ENCODE peak calls at places on chromosomes 11 and 22, in four cellular contexts. D, Q, P and U are unnamed samples.

GRCh38 chr11:63242089-63242762 is 1.2 kb downstream of the SLC22A25 start:
- DNase-seq in D (no peak), Q (no peak), P (no peak), U (no peak)

GRCh38 chr11:112965601-112966125 is 4.4 kb downstream of the NCAM1 start:
- DNase-seq in D (no peak), Q (no peak), P (no peak), U (no peak)

GRCh38 chr11:109770323-109770722 is 322.9 kb upstream of the ZC3H12C start:
- DNase-seq in D (no peak), Q (no peak), P (no peak), U (no peak)

GRCh38 chr11:12888525-12889158 is 120.5 kb upstream of the RASSF10 start:
- DNase-seq in D (no peak), Q (peak; percentile 65), P (peak; percentile 71), U (peak; percentile 58)

GRCh38 chr11:84564180-84564866 is 1062.8 kb downstream of the DLG2 start:
- DNase-seq in D (no peak), Q (no peak), P (peak; percentile 77), U (no peak)

GRCh38 chr22:37663521-37664140 is 5.1 kb downstream of the PDXP start:
- DNase-seq in D (no peak), Q (no peak), P (no peak), U (no peak)

GRCh38 chr22:30575859-30576258 is 1.4 kb upstream of the GAL3ST1 start:
- DNase-seq in D (no peak), Q (no peak), P (no peak), U (no peak)

GRCh38 chr22:31753005-31753633 is 700 bp upstream of the DEPDC5 start:
- DNase-seq in D (no peak), Q (no peak), P (peak; percentile 87), U (no peak)

GRCh38 chr22:34620832-34621231 is 445.1 kb upstream of the ISX start:
- DNase-seq in D (no peak), Q (no peak), P (no peak), U (no peak)

GRCh38 chr11:122163420-122163819 is 47.4 kb upstream of the BLID start:
- DNase-seq in D (no peak), Q (no peak), P (no peak), U (no peak)

GRCh38 chr11:69475866-69476714 is 5.4 kb upstream of the LINC01488 start:
- DNase-seq in D (no peak), Q (peak; percentile 34), P (no peak), U (no peak)

GRCh38 chr22:43821606-43822425 is 9.7 kb upstream of the EFCAB6 start:
- DNase-seq in D (no peak), Q (no peak), P (no peak), U (no peak)

GRCh38 chr11:120108154-120108784 is 29.6 kb downstream of the TRIM29 start:
- DNase-seq in D (no peak), Q (peak; percentile 46), P (peak; percentile 14), U (peak; percentile 63)

GRCh38 chr11:76670475-76671235 is at the start of gene LRRC32:
- DNase-seq in D (no peak), Q (no peak), P (no peak), U (no peak)

GRCh38 chr11:99937330-99937729 is 749.8 kb upstream of the ARHGAP42 start:
- DNase-seq in D (no peak), Q (no peak), P (no peak), U (no peak)

GRCh38 chr11:30855383-30856006 is 269.3 kb upstream of the MPPED2 start:
- DNase-seq in D (no peak), Q (no peak), P (peak; percentile 2), U (no peak)

GRCh38 chr11:20873054-20873453 is 203.7 kb downstream of the NELL1 start:
- DNase-seq in D (no peak), Q (peak; percentile 41), P (peak; percentile 49), U (peak; percentile 56)

GRCh38 chr22:31055322-31056159 is 25.6 kb upstream of the SMTN start:
- DNase-seq in D (no peak), Q (no peak), P (peak; percentile 98), U (no peak)

GRCh38 chr22:38987171-38987895 is 5.2 kb downstream of the APOBEC3B start:
- DNase-seq in D (no peak), Q (no peak), P (no peak), U (no peak)

GRCh38 chr11:62233730-62234129 is 8.3 kb upstream of the SCGB1D2 start:
- DNase-seq in D (no peak), Q (no peak), P (no peak), U (no peak)

GRCh38 chr11:112748713-112749481 is 212.3 kb upstream of the NCAM1 start:
- DNase-seq in D (no peak), Q (no peak), P (no peak), U (no peak)

GRCh38 chr11:43547900-43548381 is 132.6 kb upstream of the HSD17B12 start:
- DNase-seq in D (no peak), Q (no peak), P (no peak), U (no peak)

GRCh38 chr11:119222308-119222707 is 16.2 kb downstream of the CBL start:
- DNase-seq in D (no peak), Q (no peak), P (no peak), U (no peak)

GRCh38 chr11:69010964-69011623 is 2.0 kb downstream of the MRGPRF start:
- DNase-seq in D (no peak), Q (peak; percentile 38), P (no peak), U (no peak)

GRCh38 chr22:44698531-44699421 is 3.2 kb upstream of the PRR5 start:
- DNase-seq in D (no peak), Q (no peak), P (no peak), U (peak; percentile 57)

GRCh38 chr11:57566035-57566504 is 1.4 kb downstream of the UBE2L6 start:
- DNase-seq in D (peak; percentile 68), Q (no peak), P (peak; percentile 46), U (no peak)

DNA sequence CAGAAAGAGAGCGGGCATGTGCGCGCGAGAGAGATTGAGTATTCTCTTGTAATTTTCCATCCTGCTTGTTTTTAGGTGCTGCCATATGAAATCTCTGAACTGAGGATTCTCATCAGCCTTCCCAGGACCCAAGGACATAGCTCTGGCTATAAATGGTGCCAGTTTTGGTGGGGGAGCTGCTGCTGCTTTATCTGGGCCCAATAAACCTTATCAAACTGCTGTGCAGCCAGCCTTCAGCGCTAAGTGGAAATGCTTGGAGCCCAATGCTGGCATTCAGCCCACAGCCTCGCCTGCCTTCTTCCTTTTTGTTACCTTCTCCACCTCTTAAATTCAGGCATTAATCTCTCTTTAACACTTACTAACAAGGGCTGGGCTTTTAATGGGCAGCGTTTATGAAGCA is 2.4 kb upstream of the ZBTB16 start:
- DNase-seq in D (no peak), Q (no peak), P (no peak), U (no peak)
- TF ChIP-seq SUZ12 in D (no peak), Q (no peak), P (no peak), U (no peak)

GRCh38 chr22:47659467-47660302 is 897.2 kb downstream of the TBC1D22A start:
- DNase-seq in D (no peak), Q (no peak), P (no peak), U (peak; percentile 36)

GRCh38 chr22:47656806-47657205 is 894.4 kb downstream of the TBC1D22A start:
- DNase-seq in D (no peak), Q (no peak), P (no peak), U (no peak)

GRCh38 chr22:47655930-47656329 is 893.5 kb downstream of the TBC1D22A start:
- DNase-seq in D (no peak), Q (no peak), P (no peak), U (no peak)

GRCh38 chr22:47654922-47655451 is 892.5 kb downstream of the TBC1D22A start:
- DNase-seq in D (no peak), Q (no peak), P (no peak), U (no peak)

DNA sequence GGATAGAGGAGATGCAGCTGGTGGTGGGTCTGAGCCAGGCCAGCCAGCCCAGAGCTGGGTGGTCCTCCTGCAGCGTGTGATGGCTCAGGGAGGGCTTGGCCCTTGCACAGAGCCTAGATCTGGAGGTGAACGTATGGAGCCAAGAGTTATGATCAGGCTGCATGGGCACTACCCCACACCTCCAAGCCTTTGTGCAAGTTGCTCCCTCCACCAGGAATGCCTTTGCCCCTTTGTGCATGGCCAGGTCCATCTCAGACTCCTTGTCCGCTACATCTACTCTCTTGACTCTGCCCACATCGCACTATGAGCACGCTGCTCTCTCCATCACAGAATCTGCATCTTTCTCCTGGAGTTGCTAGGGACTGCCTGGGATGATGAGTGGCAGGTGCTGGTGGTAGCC is 895.7 kb downstream of the TBC1D22A start:
- DNase-seq in D (no peak), Q (no peak), P (no peak), U (no peak)
- TF ChIP-seq ZNF274 in D (no peak), Q (no peak), P (no peak), U (no peak)

GRCh38 chr22:23230348-23231068 is 50.2 kb downstream of the BCR start:
- DNase-seq in D (no peak), Q (peak; percentile 41), P (no peak), U (peak; percentile 64)

GRCh38 chr22:23226497-23226850 is 46.2 kb downstream of the BCR start:
- DNase-seq in D (no peak), Q (no peak), P (no peak), U (no peak)

GRCh38 chr22:23227380-23227779 is 47.1 kb downstream of the BCR start:
- DNase-seq in D (no peak), Q (no peak), P (no peak), U (no peak)

GRCh38 chr22:23229646-23230045 is 49.3 kb downstream of the BCR start:
- DNase-seq in D (no peak), Q (no peak), P (no peak), U (no peak)

DNA sequence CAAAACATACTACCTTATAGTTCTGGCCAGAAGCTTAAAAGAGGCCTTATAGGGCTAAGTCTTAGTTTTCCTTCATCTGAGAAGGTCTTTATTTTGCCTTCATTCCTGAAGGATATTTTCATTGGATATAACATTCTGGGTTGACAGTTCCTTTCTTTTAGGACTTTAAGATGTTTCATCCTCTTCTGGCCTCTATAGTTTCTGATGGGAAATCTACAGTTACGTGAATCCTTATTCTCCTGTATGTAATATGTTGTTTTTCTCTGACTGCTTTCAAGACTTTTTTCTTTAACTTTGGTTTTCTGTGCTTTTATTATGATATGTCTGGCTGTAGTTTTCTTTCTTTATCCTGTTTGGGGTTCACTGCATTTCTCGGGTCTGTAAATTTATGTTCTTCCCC is 48.2 kb downstream of the BCR start:
- DNase-seq in D (no peak), Q (no peak), P (no peak), U (no peak)
- H3K36me3 ChIP-seq in D (no peaks in the 10 kb centered on the region), Q (no peaks in the 10 kb centered on the region), P (no peaks in the 10 kb centered on the region), U (peaks cover 2% of the 10 kb centered on the region)

GRCh38 chr22:42772647-42773046 is 52.0 kb upstream of the A4GALT start:
- DNase-seq in D (no peak), Q (no peak), P (no peak), U (no peak)
- TF ChIP-seq SUZ12 in D (no peak), Q (no peak), P (no peak), U (no peak)